ENCODE peak calls at places on chromosomes 12 and 14, in five cellular contexts. O is CD8-positive, alpha-beta T cell; F is psoas muscle; Y is cardiac muscle cell; Q is astrocyte of the spinal cord. I is an unnamed sample.

GRCh38 chr14:91244501-91244901 is at the start of gene GPR68:
- DNase-seq in Q (peak; percentile 74), F (no peak), O (no peak), Y (peak; percentile 43), I (peak; percentile 78)

GRCh38 chr12:117900561-117900960 is 68.2 kb downstream of the KSR2 start:
- DNase-seq in Y (no peak), O (no peak), Q (peak; percentile 10), F (no peak), I (no peak)

GRCh38 chr14:68441532-68441931 is 351.3 kb downstream of the ZFP36L1 start:
- DNase-seq in Y (no peak), O (no peak), F (no peak), Q (no peak), I (no peak)

GRCh38 chr14:89870335-89870734 is 84.2 kb downstream of the EFCAB11 start:
- DNase-seq in Q (no peak), F (no peak), Y (no peak), O (no peak), I (no peak)

GRCh38 chr14:73937012-73937411 is 12.9 kb downstream of the FAM161B start:
- DNase-seq in Y (peak; percentile 4), F (no peak), Q (no peak), O (no peak), I (no peak)

GRCh38 chr14:104475256-104475655 is 104.3 kb upstream of the C14orf180 start:
- DNase-seq in F (no peak), Y (no peak), O (no peak), Q (no peak), I (no peak)

GRCh38 chr12:12600659-12601058 is 11.0 kb upstream of the CREBL2 start:
- DNase-seq in O (no peak), Y (no peak), Q (no peak), F (no peak), I (peak; percentile 79)

GRCh38 chr14:96852823-96853422 is 55.7 kb downstream of the VRK1 start:
- DNase-seq in Y (peak; percentile 46), Q (peak; percentile 64), F (no peak), O (no peak), I (no peak)

GRCh38 chr12:22437031-22437806 is 102.7 kb upstream of the ST8SIA1 start:
- DNase-seq in Q (no peak), O (no peak), F (no peak), Y (no peak), I (no peak)

GRCh38 chr12:39441963-39442894 is 691 bp downstream of the KIF21A start:
- DNase-seq in Y (peak; percentile 61), Q (peak; percentile 27), O (peak; percentile 7), F (peak; percentile 65), I (no peak)

GRCh38 chr14:102822311-102822863 is 45.1 kb downstream of the TRAF3 start:
- DNase-seq in F (no peak), Y (no peak), Q (no peak), O (no peak), I (no peak)

GRCh38 chr12:51888316-51889215 is 663 bp downstream of the ANKRD33 start:
- DNase-seq in F (no peak), O (no peak), Y (no peak), Q (no peak), I (no peak)

GRCh38 chr12:79121486-79121885 is 256.9 kb downstream of the SYT1 start:
- DNase-seq in Q (no peak), Y (no peak), O (no peak), F (no peak), I (no peak)

GRCh38 chr14:68232643-68233055 is 413.1 kb downstream of the RAD51B start:
- DNase-seq in O (no peak), Q (peak; percentile 99), F (no peak), Y (peak; percentile 49), I (no peak)

GRCh38 chr12:71686658-71687025 is 760 bp downstream of the TMEM19 start:
- DNase-seq in Q (no peak), Y (no peak), O (no peak), F (no peak), I (no peak)

GRCh38 chr14:63269561-63270225 is 49.0 kb downstream of the GPHB5 start:
- DNase-seq in Y (no peak), Q (no peak), F (no peak), O (no peak), I (no peak)

GRCh38 chr12:52873832-52874572 is 25.2 kb upstream of the KRT78 start:
- DNase-seq in Q (peak; percentile 92), Y (peak; percentile 67), F (peak; percentile 89), O (peak; percentile 64), I (peak; percentile 44)

GRCh38 chr14:95666450-95666849 is 19.8 kb upstream of the TCL1B start:
- DNase-seq in F (no peak), Q (no peak), Y (no peak), O (no peak), I (no peak)

GRCh38 chr12:106134294-106134949 is 4.3 kb downstream of the NUAK1 start:
- DNase-seq in O (no peak), Q (no peak), F (no peak), Y (no peak), I (no peak)
- H3K4me3 ChIP-seq in O (no peak overlapping the region), Q (no peak overlapping the region), F (peak overlapping the region; percentile 91), Y (no peak overlapping the region), I (no peak overlapping the region)

DNA sequence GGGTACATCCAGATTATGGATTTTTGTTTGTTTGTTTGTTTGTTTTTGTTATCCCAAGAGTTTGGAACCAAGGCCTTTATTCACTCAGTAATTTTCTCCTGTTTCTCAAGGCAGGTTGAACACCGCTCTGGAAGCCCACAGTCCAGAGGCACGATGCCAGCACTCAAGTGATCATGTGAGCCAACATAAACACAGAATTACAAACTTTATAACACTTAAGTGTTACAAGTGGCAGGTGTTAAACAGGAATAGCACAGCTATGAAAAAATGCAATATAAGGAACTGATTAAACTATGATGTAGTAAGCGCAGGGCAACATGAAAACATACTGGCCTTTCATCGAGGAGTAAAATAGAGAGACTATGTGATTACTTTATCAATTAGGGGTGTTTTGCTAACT is 1885.8 kb upstream of the SEL1L start:
- DNase-seq in Y (no peak), Q (no peak), F (no peak), O (no peak), I (no peak)
- H3K4me3 ChIP-seq in Y (no peak overlapping the region), Q (no peak overlapping the region), F (no peak overlapping the region), O (no peak overlapping the region), I (no peak overlapping the region)

GRCh38 chr12:25692115-25693035 is 139.3 kb upstream of the LMNTD1 start:
- DNase-seq in Y (no peak), F (no peak), O (no peak), Q (peak; percentile 78), I (no peak)
- H3K4me3 ChIP-seq in Y (no peak overlapping the region), F (no peak overlapping the region), O (no peak overlapping the region), Q (no peak overlapping the region), I (no peak overlapping the region)

DNA sequence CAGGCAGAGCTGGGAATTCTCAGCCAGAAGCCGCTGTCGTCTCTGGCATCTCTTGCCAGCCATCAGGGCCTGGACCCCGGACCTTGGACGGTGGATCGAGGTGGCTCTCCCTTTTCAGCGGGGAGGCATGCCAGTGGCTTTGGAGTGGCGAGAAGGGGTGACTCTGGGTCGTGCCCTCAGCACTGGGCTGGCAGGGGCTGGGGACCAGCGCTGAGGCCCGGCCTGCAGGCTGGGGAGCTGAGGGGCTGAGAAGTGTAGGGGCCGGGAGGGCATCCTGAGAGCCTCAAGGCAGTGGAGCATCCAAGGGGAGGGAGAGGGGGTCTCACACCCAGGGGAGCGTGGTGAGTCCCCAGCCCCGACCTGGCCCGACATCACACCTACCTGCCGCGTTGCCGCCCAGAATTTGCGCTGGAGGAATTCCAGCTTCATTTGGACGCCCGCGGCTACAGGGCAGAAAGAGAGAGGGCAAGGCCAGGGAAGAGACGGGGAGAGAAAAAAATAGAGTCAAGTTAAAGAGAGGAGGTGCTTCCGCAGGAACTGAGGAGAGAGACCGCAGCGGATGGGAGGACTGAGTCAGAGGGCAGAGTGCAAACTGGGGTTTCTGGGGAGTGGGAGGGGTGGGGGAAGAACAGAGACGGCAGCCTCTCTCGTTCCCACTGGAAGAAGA is 9.0 kb upstream of the LRTM2 start:
- DNase-seq in F (peak; percentile 47), O (no peak), Y (no peak), Q (peak; percentile 32), I (peak; percentile 64)
- H3K4me3 ChIP-seq in F (no peak overlapping the region), O (no peak overlapping the region), Y (no peak overlapping the region), Q (no peak overlapping the region), I (peak overlapping the region; percentile 27)

DNA sequence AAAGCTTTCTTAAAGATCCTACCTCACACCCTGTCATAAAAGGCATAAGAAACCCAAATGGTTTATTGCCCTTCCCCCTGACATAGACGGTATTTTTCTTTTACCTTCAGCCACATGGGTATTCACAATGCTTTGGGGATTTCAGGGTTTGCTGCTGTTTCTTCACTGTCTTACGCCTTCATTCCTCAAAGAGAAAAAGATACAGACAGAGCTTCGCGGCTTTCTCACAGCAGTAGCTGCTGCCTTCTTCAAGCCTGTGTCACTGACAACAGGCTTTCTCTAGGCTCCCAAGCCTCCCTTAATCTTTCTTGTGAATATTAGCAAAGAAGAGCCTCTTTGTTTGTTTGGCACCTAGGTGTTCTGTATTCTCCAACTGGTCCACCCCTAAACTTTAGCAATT is 197.4 kb upstream of the ARID2 start:
- DNase-seq in O (no peak), F (no peak), Y (peak; percentile 14), Q (no peak), I (no peak)
- H3K4me3 ChIP-seq in O (no peak overlapping the region), F (no peak overlapping the region), Y (no peak overlapping the region), Q (no peak overlapping the region), I (no peak overlapping the region)

I was measured in HL-60.